ENCODE peak calls at places on chromosomes 4 and X, in ten cellular contexts. G is right lobe of liver, B is neural progenitor cell, A is mammary epithelial cell, Z is K562, X is astrocyte of the cerebellum, T is cardiac fibroblast, I is fibroblast of mammary gland, W is tibial artery, N is Peyer's patch. F is an unnamed sample.

GRCh38 chr4:54199919-54200318 is 29.2 kb upstream of the PDGFRA start:
- DNase-seq in I (no peak), B (no peak), W (no peak), T (no peak), N (no peak), A (peak; percentile 15), G (no peak), X (no peak), Z (no peak), F (no peak)

GRCh38 chrX:20433376-20433775 is 166.7 kb upstream of the RPS6KA3 start:
- DNase-seq in Z (no peak), A (no peak), G (no peak), B (no peak), I (no peak), X (no peak), N (no peak), T (no peak), W (no peak), F (no peak)

GRCh38 chr4:153261431-153261830 is 57.2 kb downstream of the TRIM2 start:
- DNase-seq in N (no peak), X (no peak), G (no peak), I (no peak), Z (no peak), A (no peak), B (no peak), T (no peak), W (no peak), F (no peak)

GRCh38 chr4:23629421-23629820 is 260.4 kb downstream of the PPARGC1A start:
- DNase-seq in W (no peak), I (no peak), N (no peak), B (no peak), A (no peak), Z (no peak), X (no peak), T (no peak), G (no peak), F (no peak)

GRCh38 chr4:6225469-6225868 is 25.1 kb upstream of the JAKMIP1 start:
- DNase-seq in T (peak; percentile 24), I (peak; percentile 14), N (no peak), B (peak; percentile 79), G (no peak), A (peak; percentile 13), Z (peak; percentile 23), X (peak; percentile 1), W (peak; percentile 20), F (no peak)

GRCh38 chr4:26028793-26029511 is 114.9 kb downstream of the SMIM20 start:
- DNase-seq in W (peak; percentile 85), Z (peak; percentile 37), I (peak; percentile 62), T (peak; percentile 71), G (peak; percentile 67), X (no peak), B (peak; percentile 91), N (peak; percentile 26), A (no peak), F (no peak)

GRCh38 chrX:152601848-152602616 is 35.7 kb upstream of the GABRQ start:
- DNase-seq in I (peak; percentile 1), W (no peak), A (peak; percentile 6), Z (peak; percentile 50), G (no peak), T (no peak), X (no peak), B (peak; percentile 29), N (no peak), F (peak; percentile 12)

GRCh38 chrX:108396986-108397385 is 41.2 kb downstream of the COL4A6 start:
- DNase-seq in X (no peak), T (no peak), N (no peak), A (no peak), W (no peak), G (no peak), I (no peak), B (no peak), Z (no peak), F (no peak)

GRCh38 chrX:119187298-119187697 is 48.8 kb upstream of the PGRMC1 start:
- DNase-seq in B (no peak), W (no peak), T (no peak), G (no peak), N (no peak), I (no peak), X (no peak), Z (peak; percentile 20), A (no peak), F (no peak)

GRCh38 chr4:18389118-18389517 is 367.6 kb upstream of the LCORL start:
- DNase-seq in B (no peak), N (no peak), X (no peak), T (no peak), I (no peak), A (no peak), G (no peak), W (no peak), Z (no peak), F (no peak)

GRCh38 chr4:7124643-7125442 is 57.0 kb upstream of the GRPEL1 start:
- DNase-seq in T (peak; percentile 87), B (no peak), A (peak; percentile 23), Z (peak; percentile 34), G (peak; percentile 35), W (peak; percentile 85), N (no peak), X (peak; percentile 91), I (peak; percentile 94), F (peak; percentile 78)

GRCh38 chrX:121823406-121823805 is 776.0 kb downstream of the GLUD2 start:
- DNase-seq in A (peak; percentile 63), Z (no peak), I (no peak), G (no peak), W (no peak), N (no peak), X (no peak), B (no peak), T (no peak), F (no peak)

GRCh38 chr4:53744446-53745160 is 153.3 kb upstream of the LNX1 start:
- DNase-seq in W (no peak), T (no peak), B (no peak), Z (no peak), N (no peak), I (no peak), X (no peak), A (no peak), G (peak; percentile 21), F (no peak)

GRCh38 chr4:19999331-19999730 is 252.4 kb upstream of the SLIT2 start:
- DNase-seq in N (no peak), A (no peak), T (no peak), Z (no peak), B (no peak), W (no peak), X (no peak), I (no peak), G (no peak), F (no peak)

GRCh38 chr4:37830640-37831039 is 4.2 kb downstream of the PGM2 start:
- DNase-seq in I (no peak), B (no peak), G (no peak), T (no peak), X (no peak), A (peak; percentile 91), Z (no peak), N (no peak), W (no peak), F (no peak)

GRCh38 chr4:1172228-1172851 is at the start of gene SPON2:
- DNase-seq in G (peak; percentile 77), I (peak; percentile 80), W (peak; percentile 66), N (no peak), B (peak; percentile 77), T (peak; percentile 28), X (no peak), A (no peak), Z (no peak), F (no peak)

DNA sequence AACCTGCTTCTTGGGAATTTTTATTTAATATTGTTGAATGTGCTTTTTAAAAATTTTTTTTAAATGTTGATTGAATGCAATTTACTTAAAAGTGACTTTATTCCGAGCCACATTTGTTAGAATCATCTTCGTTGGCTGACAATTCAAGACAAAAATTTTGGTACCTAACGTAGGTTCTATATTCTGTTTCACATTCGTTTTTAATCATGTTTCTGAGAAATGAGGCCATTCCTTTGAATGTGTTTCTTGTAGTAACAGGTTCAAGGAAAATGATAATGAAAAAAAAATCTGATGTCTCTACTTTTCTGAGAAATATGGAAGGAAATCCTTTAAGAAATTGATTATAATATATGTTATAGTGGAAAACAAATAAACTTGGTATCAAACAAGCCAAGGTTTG is 92.3 kb upstream of the DCLK2 start:
- DNase-seq in G (no peak), Z (no peak), X (no peak), T (no peak), B (no peak), W (no peak), I (no peak), N (no peak), A (no peak), F (no peak)
- TF ChIP-seq CTCF in G (no peak), Z (no peak), X (no peak), T (no peak), B (no peak), W (no peak), I (no peak), N (no peak), A (no peak), F (no peak)

GRCh38 chrX:24732705-24733104 is 39.0 kb downstream of the POLA1 start:
- DNase-seq in N (no peak), B (no peak), A (no peak), W (no peak), X (no peak), Z (no peak), G (no peak), T (no peak), I (no peak), F (no peak)
- H3K4me3 ChIP-seq in N (no peak overlapping the region), B (no peak overlapping the region), A (no peak overlapping the region), W (no peak overlapping the region), X (no peak overlapping the region), Z (no peak overlapping the region), G (no peak overlapping the region), T (no peak overlapping the region), I (no peak overlapping the region), F (no peak overlapping the region)

DNA sequence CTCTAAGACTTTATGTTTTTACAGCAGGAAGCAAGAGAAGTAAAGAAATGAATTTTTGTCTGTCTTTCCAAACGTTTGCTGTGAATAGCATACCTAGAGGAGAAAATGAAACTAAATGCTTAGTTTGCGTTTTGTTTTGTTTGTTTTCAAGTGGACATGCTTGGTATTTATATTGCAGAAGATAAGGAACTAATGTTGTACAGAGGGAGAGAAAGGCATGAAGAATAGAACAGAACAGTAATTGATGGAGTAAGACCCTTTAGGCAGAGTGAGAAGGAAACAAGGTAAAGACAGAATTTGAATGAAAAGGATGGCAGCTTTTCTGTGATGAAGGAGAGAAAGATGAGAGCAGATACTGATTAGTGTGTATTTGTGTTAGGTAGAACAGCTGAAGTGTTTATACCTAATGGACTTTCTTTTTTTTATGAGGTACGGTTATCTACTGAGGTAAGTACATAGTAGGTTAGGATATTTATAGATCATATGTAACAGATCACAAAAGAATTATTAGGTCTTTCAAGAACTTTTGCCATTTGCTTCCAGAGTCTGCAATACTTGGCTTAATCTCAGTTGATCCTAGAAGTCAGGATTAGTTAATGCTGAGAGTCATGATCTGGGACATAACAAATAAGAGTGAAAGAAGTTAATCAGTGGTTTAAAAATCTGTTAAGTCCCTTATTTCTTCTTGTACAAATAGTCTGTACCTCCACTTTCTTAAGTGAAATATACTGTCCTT is 36.9 kb downstream of the FABP2 start:
- DNase-seq in B (no peak), T (peak; percentile 49), X (no peak), W (no peak), G (no peak), A (peak; percentile 22), I (peak; percentile 32), N (no peak), Z (no peak), F (no peak)
- TF ChIP-seq CTCF in B (no peak), T (no peak), X (no peak), W (peak; percentile 25), G (no peak), A (no peak), I (no peak), N (no peak), Z (no peak), F (no peak)

GRCh38 chrX:38006283-38006682 is at the start of gene SYTL5:
- DNase-seq in G (no peak), I (no peak), W (no peak), A (peak; percentile 10), T (no peak), N (no peak), B (no peak), Z (peak; percentile 2), X (no peak), F (no peak)
- H3K4me3 ChIP-seq in G (no peak within 1 kb of the TSS), I (no peak within 1 kb of the TSS), W (no peak within 1 kb of the TSS), A (no peak within 1 kb of the TSS), T (no peak within 1 kb of the TSS), N (no peak within 1 kb of the TSS), B (no peak within 1 kb of the TSS), Z (no peak within 1 kb of the TSS), X (no peak within 1 kb of the TSS), F (no peak within 1 kb of the TSS)